ENCODE peak calls at places on chromosomes 12 and 14, in eight cellular contexts. H is stomach, P is HCT116, U is K562, E is spleen, C is upper lobe of left lung, V is GM12878, K is esophagus muscularis mucosa. Q is an unnamed sample.

GRCh38 chr14:36521598-36522345 is 1.7 kb upstream of the NKX2-1 start:
- DNase-seq in H (no peak), P (no peak), U (no peak), E (no peak), C (peak), V (no peak), K (peak), Q (no peak)

GRCh38 chr12:89051065-89051677 is 301.1 kb downstream of the DUSP6 start:
- DNase-seq in H (no peak), P (peak), U (peak), E (no peak), C (no peak), V (no peak), K (peak), Q (no peak)

GRCh38 chr12:109346920-109347319 is 780 bp upstream of the MYO1H start:
- DNase-seq in H (no peak), P (no peak), U (peak), E (no peak), C (no peak), V (no peak), K (peak), Q (no peak)

GRCh38 chr12:50174971-50175715 is 8.0 kb upstream of the CERS5 start:
- DNase-seq in H (no peak), P (peak), U (peak), E (no peak), C (no peak), V (no peak), K (no peak), Q (no peak)

GRCh38 chr12:85779768-85780167 is 56.4 kb downstream of the RASSF9 start:
- DNase-seq in H (no peak), P (no peak), U (no peak), E (no peak), C (no peak), V (no peak), K (no peak), Q (no peak)

GRCh38 chr12:110284597-110284996 is 3.5 kb downstream of the ATP2A2 start:
- DNase-seq in H (no peak), P (no peak), U (no peak), E (no peak), C (no peak), V (no peak), K (no peak), Q (no peak)

GRCh38 chr14:101022121-101022520 is 118.6 kb upstream of the RTL1 start:
- DNase-seq in H (peak), P (no peak), U (no peak), E (peak), C (peak), V (no peak), K (peak), Q (peak)

GRCh38 chr14:61963926-61964325 is 201.7 kb downstream of the SNAPC1 start:
- DNase-seq in H (no peak), P (no peak), U (no peak), E (no peak), C (no peak), V (no peak), K (no peak), Q (no peak)

GRCh38 chr14:71166434-71166833 is 259.2 kb downstream of the PCNX1 start:
- DNase-seq in H (no peak), P (peak), U (peak), E (no peak), C (peak), V (no peak), K (no peak), Q (no peak)

GRCh38 chr12:5260086-5260485 is 171.8 kb upstream of the NTF3 start:
- DNase-seq in H (no peak), P (no peak), U (no peak), E (no peak), C (no peak), V (no peak), K (no peak), Q (no peak)

DNA sequence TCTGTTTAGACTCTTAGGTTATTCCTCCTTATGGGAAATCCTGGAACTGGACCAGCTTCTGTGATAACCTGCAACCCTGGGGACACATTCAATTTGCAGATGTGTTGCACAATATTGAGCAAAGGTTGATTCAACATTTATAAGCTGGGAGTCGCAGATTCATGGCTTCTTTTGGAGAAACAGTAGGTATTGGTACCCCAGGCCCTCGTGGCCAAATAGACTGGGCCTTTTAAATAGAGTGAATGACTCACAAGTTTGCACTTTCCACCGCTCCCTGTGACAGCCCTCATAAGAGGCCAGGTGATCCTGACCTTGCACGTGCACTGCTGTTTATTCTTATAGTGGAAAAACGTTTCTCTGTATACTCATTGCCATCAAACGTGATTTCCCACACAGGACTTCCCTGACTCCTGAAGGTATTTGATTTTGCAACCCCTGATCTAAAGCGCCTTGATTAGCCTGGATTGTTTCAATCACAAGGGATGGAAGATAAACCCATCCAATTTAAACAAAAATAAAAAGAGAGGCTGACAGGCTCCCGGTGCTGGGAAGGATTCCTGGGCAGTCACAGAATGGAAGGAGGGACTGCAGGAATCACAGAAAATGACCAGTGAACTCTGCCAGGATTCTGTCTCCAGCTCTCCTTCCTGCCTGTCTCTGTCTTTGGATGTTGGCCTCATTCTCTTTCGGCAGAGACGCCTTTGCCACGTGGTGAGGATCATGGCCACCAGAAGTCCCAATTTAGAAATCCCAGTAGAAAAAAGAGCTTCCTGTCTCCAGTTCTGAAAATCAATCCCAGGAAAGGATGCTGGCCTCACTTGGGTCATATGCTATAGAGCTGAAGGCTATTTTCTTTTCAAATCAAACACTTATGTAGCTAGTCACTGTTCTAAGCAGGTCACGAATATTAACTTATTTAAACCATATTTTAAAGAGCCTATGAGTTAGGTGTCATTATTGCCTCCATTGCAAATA is 97.8 kb downstream of the VCPKMT start:
- DNase-seq in H (peak), P (no peak), U (no peak), E (no peak), C (peak), V (no peak), K (no peak), Q (no peak)
- TF ChIP-seq POLR2AphosphoS5 in H (peak), P (no peak), U (no peak), E (no peak), C (no peak), V (no peak), K (peak), Q (no peak)

GRCh38 chr12:6919588-6919987 is 5.2 kb downstream of the ENO2 start:
- DNase-seq in H (no peak), P (no peak), U (peak), E (peak), C (no peak), V (no peak), K (no peak), Q (no peak)
- H3K4me3 ChIP-seq in H (no peak), P (no peak), U (no peak), E (no peak), C (no peak), V (peak), K (no peak), Q (no peak)

DNA sequence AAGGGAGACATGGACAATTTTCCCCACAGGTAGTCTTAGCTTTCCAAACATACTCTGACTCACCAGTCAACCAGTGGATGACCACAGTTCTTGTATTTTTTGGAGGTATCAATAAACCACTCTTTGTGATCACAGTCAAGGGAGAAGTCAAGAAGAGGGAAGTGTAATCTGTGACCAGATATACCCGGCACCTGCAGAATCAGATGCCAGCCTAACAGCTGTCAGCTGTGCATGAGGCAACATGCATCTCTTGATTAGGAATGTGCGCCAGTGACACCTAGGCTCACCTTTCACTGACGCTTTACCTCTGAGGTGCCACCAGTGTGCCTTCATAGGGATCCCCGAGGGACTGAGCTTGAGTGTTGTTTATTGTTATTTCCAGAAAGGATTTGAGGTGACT is 20.0 kb downstream of the PROX2 start:
- DNase-seq in H (no peak), P (no peak), U (no peak), E (no peak), C (no peak), V (no peak), K (no peak), Q (no peak)
- TF ChIP-seq POLR2A in H (no peak), P (no peak), U (no peak), E (no peak), C (no peak), V (no peak), K (no peak), Q (no peak)

GRCh38 chr12:120228291-120229070 is 27.6 kb upstream of the RPLP0 start:
- DNase-seq in H (peak), P (no peak), U (peak), E (peak), C (peak), V (peak), K (no peak), Q (peak)
- TF ChIP-seq POLR2AphosphoS5 in H (peak), P (peak), U (no peak), E (peak), C (peak), V (no peak), K (peak), Q (peak)

GRCh38 chr12:121575952-121576615 is 4.7 kb downstream of the KDM2B start:
- DNase-seq in H (no peak), P (no peak), U (no peak), E (no peak), C (no peak), V (no peak), K (no peak), Q (peak)

GRCh38 chr12:121578230-121579189 is 2.3 kb downstream of the KDM2B start:
- DNase-seq in H (no peak), P (no peak), U (no peak), E (peak), C (no peak), V (no peak), K (no peak), Q (no peak)

GRCh38 chr12:121576851-121577391 is 3.9 kb downstream of the KDM2B start:
- DNase-seq in H (no peak), P (no peak), U (peak), E (no peak), C (no peak), V (no peak), K (no peak), Q (no peak)

GRCh38 chr12:121579190-121579791 is 1.5 kb downstream of the KDM2B start:
- DNase-seq in H (peak), P (no peak), U (peak), E (peak), C (peak), V (no peak), K (no peak), Q (no peak)

DNA sequence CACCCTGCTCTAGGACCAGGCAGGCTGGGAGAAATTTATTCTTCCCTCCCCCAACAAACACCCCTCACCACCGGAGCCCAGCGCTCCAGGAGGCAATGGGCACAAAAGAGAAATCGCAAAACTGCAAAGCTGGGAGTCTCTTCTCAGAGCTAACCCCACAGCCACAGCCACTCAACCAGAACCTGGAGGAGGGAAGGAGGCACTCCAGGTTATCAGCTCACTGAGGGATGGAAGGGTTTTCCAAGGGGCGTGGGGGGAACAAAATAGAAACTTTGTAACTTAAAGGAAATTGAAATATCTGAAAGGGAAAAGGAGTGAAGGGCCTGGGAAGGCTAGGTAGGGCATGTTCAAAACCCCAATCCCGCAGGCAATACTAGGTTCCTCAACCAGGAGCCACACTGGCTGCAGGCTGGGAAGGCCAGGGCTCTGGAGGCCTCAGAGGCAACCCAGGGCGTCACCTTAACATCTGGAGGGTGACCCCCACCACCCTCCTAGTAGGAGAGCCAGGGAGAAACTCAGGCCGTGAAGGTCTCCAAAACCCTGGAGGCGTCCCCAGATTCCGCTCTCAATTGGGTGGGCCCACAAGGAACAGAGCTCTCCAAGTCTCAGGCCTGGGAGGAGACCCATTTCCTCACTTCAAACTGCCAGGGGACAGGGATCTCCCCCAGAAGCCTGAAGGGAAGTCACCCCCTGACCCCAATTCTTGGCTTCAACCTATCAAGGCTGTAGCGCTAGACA is 3.2 kb downstream of the KDM2B start:
- DNase-seq in H (no peak), P (no peak), U (peak), E (no peak), C (no peak), V (no peak), K (no peak), Q (no peak)
- H3K4me3 ChIP-seq in H (peak), P (no peak), U (no peak), E (peak), C (no peak), V (peak), K (peak), Q (peak)

DNA sequence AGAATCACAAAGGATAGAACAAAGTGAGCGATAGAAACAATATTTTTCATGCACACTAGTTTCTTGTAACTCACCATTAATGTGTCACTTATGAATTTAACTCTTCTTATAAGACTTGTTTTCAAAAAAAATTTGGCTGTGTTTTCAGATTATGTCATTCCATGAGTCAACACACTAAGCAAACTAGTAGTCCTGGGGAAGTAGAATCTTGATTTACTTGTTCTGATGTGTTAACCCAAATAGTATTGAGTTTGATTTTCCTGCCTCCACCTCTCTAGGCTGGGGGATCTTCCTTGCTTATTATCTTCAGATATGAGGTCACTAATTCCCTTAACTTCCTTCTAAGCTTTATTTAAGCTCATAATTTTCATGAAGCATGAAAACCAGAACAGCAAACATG is 151.0 kb upstream of the SEL1L start:
- DNase-seq in H (no peak), P (no peak), U (no peak), E (no peak), C (no peak), V (no peak), K (no peak), Q (no peak)
- TF ChIP-seq POLR2A in H (no peak), P (no peak), U (no peak), E (no peak), C (no peak), V (no peak), K (no peak), Q (no peak)